ENCODE peak calls at places on chromosomes 5 and 9, in four cellular contexts. One of them, this sample, is unnamed.

GRCh38 chr9:79362100-79363081 is 209.4 kb upstream of the TLE4 start:
- DNase-seq in A549: peak
- DNase-seq in transverse colon: no peak
- DNase-seq in heart left ventricle: no peak
- DNase-seq in this sample: no peak

GRCh38 chr5:128135286-128135685 is 51.7 kb downstream of the SLC12A2 start:
- DNase-seq in A549: no peak
- DNase-seq in transverse colon: no peak
- DNase-seq in heart left ventricle: no peak
- DNase-seq in this sample: no peak

GRCh38 chr9:101478444-101478843 is 42.9 kb upstream of the ALDOB start:
- DNase-seq in A549: no peak
- DNase-seq in heart left ventricle: no peak
- DNase-seq in transverse colon: peak
- DNase-seq in this sample: no peak

GRCh38 chr5:472076-472655 is 29.2 kb downstream of the EXOC3 start:
- DNase-seq in heart left ventricle: no peak
- DNase-seq in A549: peak
- DNase-seq in transverse colon: peak
- DNase-seq in this sample: no peak

GRCh38 chr5:56269216-56269927 is 36.2 kb upstream of the ANKRD55 start:
- DNase-seq in A549: peak
- DNase-seq in transverse colon: no peak
- DNase-seq in heart left ventricle: no peak
- DNase-seq in this sample: no peak

GRCh38 chr5:156471893-156472292 is 144.9 kb downstream of the SGCD start:
- DNase-seq in A549: no peak
- DNase-seq in heart left ventricle: no peak
- DNase-seq in transverse colon: no peak
- DNase-seq in this sample: no peak

GRCh38 chr9:16526380-16526779 is 344.1 kb downstream of the BNC2 start:
- DNase-seq in heart left ventricle: no peak
- DNase-seq in A549: no peak
- DNase-seq in transverse colon: no peak
- DNase-seq in this sample: peak

GRCh38 chr9:29449294-29449693 is 1876.0 kb upstream of the C9orf72 start:
- DNase-seq in heart left ventricle: no peak
- DNase-seq in transverse colon: no peak
- DNase-seq in A549: no peak
- DNase-seq in this sample: no peak

GRCh38 chr9:78292026-78292425 is 4.9 kb upstream of the PSAT1 start:
- DNase-seq in A549: no peak
- DNase-seq in heart left ventricle: no peak
- DNase-seq in transverse colon: no peak
- DNase-seq in this sample: no peak

GRCh38 chr9:24832307-24832706 is 286.6 kb upstream of the IZUMO3 start:
- DNase-seq in heart left ventricle: no peak
- DNase-seq in transverse colon: no peak
- DNase-seq in A549: no peak
- DNase-seq in this sample: peak

GRCh38 chr5:581266-581665 is 30.9 kb upstream of the CEP72 start:
- DNase-seq in transverse colon: no peak
- DNase-seq in A549: no peak
- DNase-seq in heart left ventricle: no peak
- DNase-seq in this sample: no peak

GRCh38 chr5:64840958-64841357 is 72.2 kb downstream of the CWC27 start:
- DNase-seq in heart left ventricle: no peak
- DNase-seq in A549: no peak
- DNase-seq in transverse colon: no peak
- DNase-seq in this sample: no peak

GRCh38 chr5:14306415-14306814 is 163.3 kb downstream of the TRIO start:
- DNase-seq in heart left ventricle: no peak
- DNase-seq in transverse colon: no peak
- DNase-seq in A549: no peak
- DNase-seq in this sample: no peak

GRCh38 chr9:113589890-113590289 is 126.4 kb downstream of the RGS3 start:
- DNase-seq in A549: no peak
- DNase-seq in heart left ventricle: no peak
- DNase-seq in transverse colon: no peak
- DNase-seq in this sample: no peak

GRCh38 chr9:18228101-18228500 is 245.9 kb upstream of the ADAMTSL1 start:
- DNase-seq in A549: no peak
- DNase-seq in heart left ventricle: no peak
- DNase-seq in transverse colon: no peak
- DNase-seq in this sample: no peak

GRCh38 chr9:114906922-114907571 is 23.3 kb downstream of the TNFSF8 start:
- DNase-seq in heart left ventricle: no peak
- DNase-seq in A549: peak
- DNase-seq in transverse colon: no peak
- DNase-seq in this sample: no peak

GRCh38 chr9:125815568-125815967 is 68.4 kb downstream of the PBX3 start:
- DNase-seq in transverse colon: no peak
- DNase-seq in A549: no peak
- DNase-seq in heart left ventricle: no peak
- DNase-seq in this sample: peak

GRCh38 chr9:35914307-35914807 is 5.1 kb downstream of the SPAAR start:
- DNase-seq in A549: peak
- DNase-seq in heart left ventricle: peak
- DNase-seq in transverse colon: peak
- DNase-seq in this sample: no peak

GRCh38 chr9:127181595-127182190 is 59.3 kb upstream of the ANGPTL2 start:
- DNase-seq in transverse colon: peak
- DNase-seq in A549: no peak
- DNase-seq in heart left ventricle: no peak
- DNase-seq in this sample: no peak

GRCh38 chr9:130343445-130343918 is 77.9 kb downstream of the HMCN2 start:
- DNase-seq in A549: no peak
- DNase-seq in transverse colon: no peak
- DNase-seq in heart left ventricle: no peak
- DNase-seq in this sample: no peak

GRCh38 chr5:62328772-62329491 is 22.9 kb downstream of the KIF2A start:
- DNase-seq in heart left ventricle: no peak
- DNase-seq in A549: no peak
- DNase-seq in transverse colon: no peak
- DNase-seq in this sample: no peak

GRCh38 chr5:51242453-51242852 is 140.8 kb upstream of the ISL1 start:
- DNase-seq in transverse colon: no peak
- DNase-seq in heart left ventricle: no peak
- DNase-seq in A549: no peak
- DNase-seq in this sample: no peak

GRCh38 chr5:90911169-90911568 is 352.6 kb downstream of the ADGRV1 start:
- DNase-seq in heart left ventricle: no peak
- DNase-seq in A549: no peak
- DNase-seq in transverse colon: no peak
- DNase-seq in this sample: no peak

GRCh38 chr9:33923998-33924701 is 107.2 kb downstream of the UBE2R2 start:
- DNase-seq in A549: no peak
- DNase-seq in transverse colon: no peak
- DNase-seq in heart left ventricle: no peak
- DNase-seq in this sample: no peak
- TF ChIP-seq POLR2A in A549: no peak
- TF ChIP-seq POLR2A in transverse colon: no peak
- TF ChIP-seq POLR2A in heart left ventricle: no peak
- TF ChIP-seq POLR2A in this sample: no peak

GRCh38 chr5:177335043-177335700 is 16.3 kb downstream of the LMAN2 start:
- DNase-seq in transverse colon: no peak
- DNase-seq in heart left ventricle: no peak
- DNase-seq in A549: no peak
- DNase-seq in this sample: no peak

GRCh38 chr5:177338251-177339106 is 13.0 kb downstream of the LMAN2 start:
- DNase-seq in heart left ventricle: no peak
- DNase-seq in transverse colon: no peak
- DNase-seq in A549: no peak
- DNase-seq in this sample: no peak

GRCh38 chr5:177336112-177336511 is 15.4 kb downstream of the LMAN2 start:
- DNase-seq in A549: peak
- DNase-seq in heart left ventricle: no peak
- DNase-seq in transverse colon: no peak
- DNase-seq in this sample: peak

GRCh38 chr5:177335701-177336065 is 15.8 kb downstream of the LMAN2 start:
- DNase-seq in A549: no peak
- DNase-seq in transverse colon: no peak
- DNase-seq in heart left ventricle: no peak
- DNase-seq in this sample: no peak

DNA sequence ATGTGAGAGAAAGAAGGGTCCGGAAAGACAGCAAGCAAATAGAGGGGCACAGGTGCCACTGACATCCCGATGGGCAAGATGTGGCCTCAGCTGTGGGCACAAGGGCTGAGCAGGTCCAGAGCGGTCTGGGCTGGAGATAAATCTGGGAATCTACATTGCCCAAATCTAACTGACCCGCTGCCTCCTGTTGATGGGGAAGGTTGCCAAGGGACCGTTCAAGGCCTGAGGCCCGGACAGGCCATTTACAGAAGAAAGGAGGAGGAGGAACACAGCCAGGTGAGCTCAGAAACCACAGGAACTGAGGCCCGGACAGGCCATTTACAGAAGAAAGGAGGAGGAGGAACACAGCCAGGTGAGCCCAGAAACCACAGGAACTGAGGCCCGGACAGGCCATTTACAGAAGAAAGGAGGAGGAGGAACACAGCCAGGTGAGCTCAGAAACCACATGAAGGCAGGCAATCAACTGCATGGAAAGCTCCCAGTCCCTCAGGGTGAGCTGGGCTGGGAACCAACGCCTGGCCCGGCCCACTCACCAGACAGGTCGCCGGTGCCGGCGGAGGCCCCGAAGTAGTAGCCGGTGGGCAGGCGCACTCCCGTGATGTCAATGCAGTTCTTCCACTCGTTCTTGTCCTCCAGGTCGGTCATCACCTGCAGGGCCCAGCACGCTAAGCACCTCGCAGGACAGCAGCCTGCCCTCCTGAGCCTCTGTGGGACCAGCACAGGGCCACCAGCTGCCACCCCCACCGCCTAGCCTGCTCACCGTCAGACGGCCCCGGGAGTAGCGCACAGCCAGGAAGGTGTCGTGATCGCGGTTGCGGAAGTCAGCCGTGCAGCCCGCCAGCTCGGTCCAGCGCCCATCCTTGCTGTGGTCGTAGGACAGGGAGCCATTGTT is 14.6 kb downstream of the LMAN2 start:
- DNase-seq in A549: no peak
- DNase-seq in transverse colon: no peak
- DNase-seq in heart left ventricle: no peak
- DNase-seq in this sample: no peak
- TF ChIP-seq POLR2A in A549: no peak
- TF ChIP-seq POLR2A in transverse colon: no peak
- TF ChIP-seq POLR2A in heart left ventricle: no peak
- TF ChIP-seq POLR2A in this sample: no peak

DNA sequence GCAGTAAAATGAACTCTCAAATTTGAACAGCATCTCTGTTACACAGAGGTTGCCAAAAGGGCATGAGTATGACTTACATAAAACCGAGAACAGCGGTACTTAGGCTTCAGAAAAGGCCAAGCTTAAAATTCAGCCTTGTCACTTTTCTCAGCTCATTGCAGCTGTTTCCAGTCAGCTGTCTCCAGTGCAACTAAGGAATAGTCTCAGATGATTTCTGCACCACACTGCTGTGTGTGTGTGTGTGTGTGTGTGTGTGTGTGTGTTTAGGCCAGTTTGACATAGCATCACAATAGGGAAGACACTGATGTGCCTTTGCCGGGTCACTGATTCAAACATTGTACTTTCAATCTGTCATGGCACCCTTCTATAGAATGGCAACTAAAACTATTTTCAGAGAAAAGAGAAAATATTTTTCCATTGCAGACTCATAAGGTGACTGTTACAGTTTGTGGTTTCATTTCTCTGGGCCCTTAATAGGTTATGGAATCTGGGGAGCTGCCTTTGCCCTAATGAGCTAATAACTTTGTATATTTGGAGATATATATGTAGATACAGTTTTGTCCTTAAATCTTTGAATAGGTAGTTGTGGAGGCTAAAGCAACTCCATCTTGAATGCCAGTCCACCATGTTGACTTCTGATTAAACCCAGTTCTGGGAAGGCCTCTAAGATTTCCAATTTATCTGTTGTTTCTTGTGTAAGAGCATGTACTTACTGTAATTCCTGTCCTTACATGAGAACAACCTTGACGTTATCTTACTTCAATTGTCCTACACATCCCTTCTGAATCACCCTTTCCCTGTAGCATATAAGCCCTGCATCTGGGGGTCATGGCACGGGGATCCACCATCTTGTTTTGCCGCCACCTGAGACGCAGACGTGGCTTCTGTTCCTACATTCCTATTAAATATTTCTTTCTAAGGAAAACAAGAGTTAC is 4.5 kb downstream of the LSM11 start:
- DNase-seq in A549: no peak
- DNase-seq in heart left ventricle: no peak
- DNase-seq in transverse colon: no peak
- DNase-seq in this sample: no peak
- TF ChIP-seq POLR2A in A549: no peak
- TF ChIP-seq POLR2A in heart left ventricle: no peak
- TF ChIP-seq POLR2A in transverse colon: no peak
- TF ChIP-seq POLR2A in this sample: no peak

GRCh38 chr5:54589786-54590185 is 72.2 kb downstream of the SNX18 start:
- DNase-seq in transverse colon: no peak
- DNase-seq in heart left ventricle: no peak
- DNase-seq in A549: no peak
- DNase-seq in this sample: no peak
- TF ChIP-seq POLR2A in transverse colon: no peak
- TF ChIP-seq POLR2A in heart left ventricle: no peak
- TF ChIP-seq POLR2A in A549: no peak
- TF ChIP-seq POLR2A in this sample: no peak

GRCh38 chr9:137787786-137788505 is 89.6 kb upstream of the CACNA1B start:
- DNase-seq in A549: no peak
- DNase-seq in transverse colon: no peak
- DNase-seq in heart left ventricle: no peak
- DNase-seq in this sample: no peak
- TF ChIP-seq POLR2A in A549: no peak
- TF ChIP-seq POLR2A in transverse colon: no peak
- TF ChIP-seq POLR2A in heart left ventricle: no peak
- TF ChIP-seq POLR2A in this sample: no peak

DNA sequence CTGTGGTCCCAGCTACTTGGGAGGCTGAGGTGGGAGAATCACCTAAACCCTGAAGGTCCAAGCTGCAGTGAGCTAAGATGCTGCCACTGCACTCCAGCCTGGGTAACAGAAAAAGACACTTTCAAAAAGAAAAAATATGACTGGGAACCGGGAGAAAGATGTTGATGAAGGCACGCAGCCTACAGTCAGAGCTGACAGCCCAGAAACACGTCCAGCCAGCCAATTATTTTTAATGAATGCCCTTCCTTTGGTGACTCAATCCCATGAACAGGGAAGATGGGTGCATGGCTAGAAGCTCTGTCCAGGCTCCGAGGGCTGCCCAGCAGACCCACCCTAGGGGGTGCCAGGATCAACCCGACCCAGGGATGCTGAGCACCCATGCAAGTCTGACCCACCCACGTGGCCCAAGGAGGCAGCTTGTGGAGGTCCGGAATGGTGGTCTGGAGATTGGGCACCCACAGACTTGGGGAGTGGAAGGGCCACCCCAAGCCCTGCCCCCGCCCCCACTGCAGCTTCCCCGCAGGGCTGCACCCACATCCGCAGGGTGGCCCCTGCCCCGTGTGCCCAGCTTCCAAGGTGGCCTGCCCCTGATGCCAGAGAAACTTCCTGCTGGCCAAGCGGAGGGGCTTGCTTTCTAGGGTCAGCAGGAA is 51.0 kb downstream of the ADAMTS2 start:
- DNase-seq in A549: no peak
- DNase-seq in transverse colon: no peak
- DNase-seq in heart left ventricle: no peak
- DNase-seq in this sample: no peak
- TF ChIP-seq POLR2A in A549: no peak
- TF ChIP-seq POLR2A in transverse colon: no peak
- TF ChIP-seq POLR2A in heart left ventricle: no peak
- TF ChIP-seq POLR2A in this sample: no peak

This sample was measured in H54.